ENCODE peak calls at places on chromosomes 12 and 14, in nine cellular contexts. K is GM06990; W is NCI-H82; T is activated T-helper 1 cell treated with Interleukin-2 at 50 U/mL for 16 hours; S is DMS153; N is T-cell; F is left cardiac atrium; Q is activated T-cell treated with anti-CD3 and anti-CD28 coated beads, Interleukin-2, amount 50 U/mL, for 72 hours; J is pancreas. H is an unnamed sample.

GRCh38 chr14:58428011-58428807 is 690 bp downstream of the KIAA0586 start:
- DNase-seq in W (peak), S (no peak), J (no peak), Q (no peak), T (no peak), K (no peak), F (no peak), N (no peak), H (no peak)

GRCh38 chr14:55285048-55285652 is 13.9 kb downstream of the FBXO34 start:
- DNase-seq in F (no peak), S (no peak), N (no peak), J (no peak), W (no peak), T (no peak), Q (no peak), K (no peak), H (no peak)

GRCh38 chr12:59007620-59008019 is 87.3 kb upstream of the LRIG3 start:
- DNase-seq in N (no peak), S (no peak), K (no peak), Q (no peak), F (no peak), J (no peak), W (peak), T (no peak), H (no peak)

GRCh38 chr14:25003537-25003936 is 46.4 kb downstream of the STXBP6 start:
- DNase-seq in T (no peak), S (no peak), Q (no peak), W (no peak), N (no peak), J (no peak), K (no peak), F (no peak), H (no peak)

GRCh38 chr14:78790262-78790661 is 620.1 kb downstream of the NRXN3 start:
- DNase-seq in F (no peak), N (no peak), K (no peak), T (no peak), Q (no peak), S (no peak), J (no peak), W (peak), H (no peak)

GRCh38 chr12:89245090-89245489 is 107.2 kb downstream of the DUSP6 start:
- DNase-seq in S (no peak), N (peak), K (no peak), W (peak), F (no peak), J (no peak), T (no peak), Q (peak), H (peak)

GRCh38 chr12:79309039-79309438 is 381.7 kb downstream of the PAWR start:
- DNase-seq in T (no peak), K (no peak), F (no peak), Q (no peak), S (no peak), N (no peak), J (no peak), W (no peak), H (no peak)

GRCh38 chr14:104891664-104892500 is 26.8 kb downstream of the CEP170B start:
- DNase-seq in W (no peak), F (no peak), T (no peak), K (peak), J (peak), Q (peak), N (peak), S (no peak), H (no peak)

GRCh38 chr12:2094597-2094996 is 41.8 kb downstream of the CACNA1C start:
- DNase-seq in K (no peak), J (no peak), F (no peak), Q (no peak), T (no peak), W (no peak), N (no peak), S (no peak), H (no peak)

GRCh38 chr12:120598674-120599463 is 17.7 kb upstream of the POP5 start:
- DNase-seq in K (no peak), Q (no peak), J (no peak), T (no peak), S (no peak), N (no peak), F (no peak), W (no peak), H (no peak)

GRCh38 chr12:52907092-52907810 is 2.4 kb upstream of the KRT8 start:
- DNase-seq in Q (no peak), F (peak), S (peak), T (no peak), W (peak), N (no peak), K (no peak), J (peak), H (no peak)

GRCh38 chr14:32709072-32709471 is 229.6 kb upstream of the NPAS3 start:
- DNase-seq in W (no peak), Q (no peak), S (no peak), F (no peak), K (no peak), N (no peak), J (no peak), T (no peak), H (no peak)

GRCh38 chr12:111069886-111070285 is 149.5 kb upstream of the MYL2 start:
- DNase-seq in S (no peak), Q (no peak), W (no peak), J (no peak), F (no peak), N (no peak), T (no peak), K (no peak), H (no peak)

GRCh38 chr14:68146812-68147211 is 327.2 kb downstream of the RAD51B start:
- DNase-seq in N (no peak), T (no peak), W (no peak), K (no peak), S (no peak), F (no peak), J (no peak), Q (no peak), H (no peak)

GRCh38 chr14:75826599-75826998 is 155.2 kb downstream of the TGFB3 start:
- DNase-seq in Q (no peak), K (no peak), W (no peak), S (no peak), T (no peak), J (no peak), F (no peak), N (no peak), H (no peak)

GRCh38 chr12:55820679-55821078 is 2.8 kb downstream of the ORMDL2 start:
- DNase-seq in J (no peak), W (peak), K (no peak), Q (no peak), T (no peak), S (no peak), N (no peak), F (no peak), H (no peak)

GRCh38 chr14:90579088-90579487 is 182.3 kb downstream of the CALM1 start:
- DNase-seq in W (no peak), K (no peak), S (no peak), T (no peak), F (no peak), N (no peak), J (peak), Q (no peak), H (no peak)

GRCh38 chr12:98578821-98579220 is 14.7 kb upstream of the SLC25A3 start:
- DNase-seq in T (no peak), N (no peak), F (no peak), K (no peak), J (no peak), S (no peak), Q (no peak), W (no peak), H (no peak)

GRCh38 chr12:15163577-15163976 is 57.6 kb downstream of the RERG start:
- DNase-seq in T (no peak), F (no peak), W (no peak), J (no peak), K (no peak), Q (no peak), S (no peak), N (no peak), H (no peak)

GRCh38 chr12:44287545-44287944 is 451.7 kb downstream of the TMEM117 start:
- DNase-seq in Q (no peak), W (peak), K (no peak), N (no peak), T (no peak), S (no peak), J (no peak), F (no peak), H (no peak)

GRCh38 chr12:50751921-50752721 is 11.8 kb upstream of the ATF1 start:
- DNase-seq in J (no peak), N (no peak), Q (no peak), K (no peak), W (no peak), T (no peak), S (no peak), F (no peak), H (no peak)

GRCh38 chr12:53414756-53415417 is 8.8 kb upstream of the AMHR2 start:
- DNase-seq in F (no peak), S (no peak), T (no peak), Q (no peak), J (no peak), K (no peak), N (no peak), W (peak), H (no peak)

GRCh38 chr12:5040368-5040767 is 3.3 kb upstream of the KCNA5 start:
- DNase-seq in F (no peak), Q (no peak), T (no peak), N (no peak), S (no peak), J (no peak), K (no peak), W (no peak), H (no peak)

GRCh38 chr12:57452181-57452936 is 2.7 kb upstream of the INHBE start:
- DNase-seq in T (no peak), W (peak), J (no peak), F (peak), K (no peak), S (no peak), N (no peak), Q (peak), H (no peak)

GRCh38 chr12:116990971-116991966 is 80.5 kb downstream of the FBXW8 start:
- DNase-seq in J (no peak), S (no peak), N (no peak), K (no peak), F (no peak), Q (no peak), W (no peak), T (no peak), H (no peak)

GRCh38 chr12:112564160-112564559 is 145.4 kb downstream of the PTPN11 start:
- DNase-seq in J (no peak), N (no peak), K (no peak), S (no peak), F (no peak), W (no peak), T (no peak), Q (no peak), H (no peak)

GRCh38 chr14:105486333-105486973 is at the start of gene CRIP1:
- DNase-seq in T (no peak), S (no peak), K (no peak), J (no peak), F (peak), Q (no peak), N (no peak), W (no peak), H (no peak)

GRCh38 chr14:23494223-23494622 is 24.7 kb downstream of the NGDN start:
- DNase-seq in N (no peak), J (no peak), T (no peak), Q (no peak), S (no peak), K (no peak), F (no peak), W (peak), H (peak)

GRCh38 chr14:104369208-104369607 is 210.4 kb upstream of the C14orf180 start:
- DNase-seq in T (no peak), F (no peak), S (no peak), K (no peak), J (peak), N (no peak), Q (no peak), W (no peak), H (no peak)

GRCh38 chr14:51862171-51862838 is 1.9 kb downstream of the GNG2 start:
- DNase-seq in J (no peak), K (no peak), F (no peak), N (no peak), W (no peak), T (no peak), Q (peak), S (no peak), H (no peak)

GRCh38 chr12:123937707-123938600 is 34.7 kb downstream of the CCDC92 start:
- DNase-seq in J (no peak), S (no peak), W (no peak), T (peak), N (peak), K (no peak), Q (peak), F (no peak), H (no peak)

GRCh38 chr14:30710870-30711269 is 88.8 kb downstream of the SCFD1 start:
- DNase-seq in J (no peak), N (no peak), K (no peak), T (no peak), S (no peak), F (no peak), W (no peak), Q (no peak), H (no peak)

GRCh38 chr12:27781680-27782079 is 1.6 kb upstream of the MANSC4 start:
- DNase-seq in S (no peak), Q (no peak), J (no peak), T (no peak), N (no peak), K (no peak), F (no peak), W (no peak), H (no peak)

GRCh38 chr12:108854055-108854452 is 3.3 kb downstream of the SSH1 start:
- DNase-seq in K (no peak), W (peak), Q (no peak), S (no peak), F (no peak), T (no peak), N (no peak), J (no peak), H (no peak)

GRCh38 chr14:23514009-23514962 is 37.3 kb downstream of the ZFHX2 start:
- DNase-seq in K (no peak), F (no peak), W (no peak), J (no peak), Q (no peak), N (no peak), T (no peak), S (no peak), H (no peak)

GRCh38 chr14:101854366-101854765 is 92.9 kb downstream of the PPP2R5C start:
- DNase-seq in Q (no peak), W (no peak), T (no peak), S (no peak), J (no peak), N (no peak), K (no peak), F (no peak), H (no peak)

GRCh38 chr14:87142568-87143211 is 850.3 kb downstream of the GALC start:
- DNase-seq in W (no peak), N (no peak), F (no peak), Q (no peak), T (no peak), J (no peak), K (no peak), S (no peak), H (no peak)

GRCh38 chr14:102323102-102323501 is 3.6 kb downstream of the ZNF839 start:
- DNase-seq in F (peak), W (peak), N (no peak), S (no peak), K (no peak), Q (peak), J (no peak), T (no peak), H (no peak)

H was measured in iPS DF 19.7.